ENCODE peak calls at places on chromosomes 12 and 14, in four cellular contexts. Y is thoracic aorta, H is transverse colon, S is heart right ventricle. G is an unnamed sample.

GRCh38 chr12:29164477-29165163 is 15.5 kb downstream of the FAR2 start:
- DNase-seq in Y (no peak), H (no peak), S (no peak), G (no peak)

GRCh38 chr12:1453801-1454200 is 140.6 kb downstream of the FBXL14 start:
- DNase-seq in Y (no peak), H (no peak), S (no peak), G (no peak)

GRCh38 chr14:32635103-32635719 is 303.5 kb upstream of the NPAS3 start:
- DNase-seq in Y (no peak), H (no peak), S (no peak), G (no peak)

GRCh38 chr14:92524603-92525185 is 11.1 kb downstream of the RIN3 start:
- DNase-seq in Y (no peak), H (no peak), S (no peak), G (no peak)

GRCh38 chr14:91339606-91340369 is 77.8 kb downstream of the CCDC88C start:
- DNase-seq in Y (no peak), H (no peak), S (no peak), G (no peak)

GRCh38 chr14:75647650-75648049 is 13.0 kb downstream of the ERG28 start:
- DNase-seq in Y (no peak), H (no peak), S (peak; percentile 33), G (peak; percentile 53)

GRCh38 chr12:121365416-121366062 is 13.3 kb upstream of the ANAPC5 start:
- DNase-seq in Y (no peak), H (no peak), S (no peak), G (no peak)

GRCh38 chr14:32593290-32593942 is 264.3 kb downstream of the AKAP6 start:
- DNase-seq in Y (no peak), H (no peak), S (no peak), G (no peak)

GRCh38 chr14:62303437-62303836 is 541.2 kb downstream of the SNAPC1 start:
- DNase-seq in Y (no peak), H (no peak), S (no peak), G (no peak)

GRCh38 chr12:65125247-65125646 is 4.1 kb upstream of the WIF1 start:
- DNase-seq in Y (no peak), H (no peak), S (no peak), G (no peak)

GRCh38 chr12:88753707-88754106 is 173.4 kb upstream of the KITLG start:
- DNase-seq in Y (no peak), H (no peak), S (no peak), G (no peak)

GRCh38 chr12:13165578-13166120 is 30.9 kb upstream of the EMP1 start:
- DNase-seq in Y (peak; percentile 53), H (peak; percentile 78), S (peak; percentile 62), G (peak; percentile 80)

GRCh38 chr14:104436741-104437701 is 142.5 kb upstream of the C14orf180 start:
- DNase-seq in Y (no peak), H (peak; percentile 6), S (no peak), G (peak; percentile 62)

GRCh38 chr12:114858388-114859146 is 174.6 kb upstream of the TBX3 start:
- DNase-seq in Y (no peak), H (peak; percentile 29), S (no peak), G (no peak)

GRCh38 chr12:57250956-57251355 is at the start of gene STAC3:
- DNase-seq in Y (no peak), H (no peak), S (no peak), G (no peak)

GRCh38 chr12:79998554-79998953 is 63.7 kb upstream of the PPP1R12A start:
- DNase-seq in Y (no peak), H (no peak), S (no peak), G (no peak)

GRCh38 chr14:77409131-77409533 is 14.2 kb downstream of the NOXRED1 start:
- DNase-seq in Y (no peak), H (peak; percentile 8), S (no peak), G (no peak)

GRCh38 chr14:100118377-100119011 is 41.0 kb downstream of the DEGS2 start:
- DNase-seq in Y (no peak), H (no peak), S (no peak), G (no peak)

GRCh38 chr14:71748196-71748595 is 184.0 kb upstream of the RGS6 start:
- DNase-seq in Y (no peak), H (no peak), S (no peak), G (no peak)

GRCh38 chr12:6701078-6701768 is 608 bp upstream of the PIANP start:
- DNase-seq in Y (no peak), H (no peak), S (no peak), G (no peak)

GRCh38 chr12:127723236-127723635 is 543.7 kb upstream of the TMEM132C start:
- DNase-seq in Y (no peak), H (no peak), S (no peak), G (no peak)

GRCh38 chr12:6533653-6534157 is 612 bp upstream of the GAPDH start:
- DNase-seq in Y (no peak), H (peak; percentile 68), S (peak; percentile 76), G (peak; percentile 65)

GRCh38 chr12:113142173-113142885 is 6.8 kb upstream of the RASAL1 start:
- DNase-seq in Y (no peak), H (peak; percentile 77), S (no peak), G (peak; percentile 46)

GRCh38 chr12:89243786-89244185 is 108.5 kb downstream of the DUSP6 start:
- DNase-seq in Y (no peak), H (no peak), S (no peak), G (no peak)

GRCh38 chr12:12282761-12283160 is 15.9 kb upstream of the LRP6 start:
- DNase-seq in Y (no peak), H (no peak), S (no peak), G (no peak)

GRCh38 chr14:50658203-50658602 is 9.9 kb downstream of the SAV1 start:
- DNase-seq in Y (no peak), H (no peak), S (peak; percentile 24), G (no peak)

GRCh38 chr12:41486718-41487117 is 298.6 kb downstream of the PDZRN4 start:
- DNase-seq in Y (no peak), H (no peak), S (no peak), G (no peak)

DNA sequence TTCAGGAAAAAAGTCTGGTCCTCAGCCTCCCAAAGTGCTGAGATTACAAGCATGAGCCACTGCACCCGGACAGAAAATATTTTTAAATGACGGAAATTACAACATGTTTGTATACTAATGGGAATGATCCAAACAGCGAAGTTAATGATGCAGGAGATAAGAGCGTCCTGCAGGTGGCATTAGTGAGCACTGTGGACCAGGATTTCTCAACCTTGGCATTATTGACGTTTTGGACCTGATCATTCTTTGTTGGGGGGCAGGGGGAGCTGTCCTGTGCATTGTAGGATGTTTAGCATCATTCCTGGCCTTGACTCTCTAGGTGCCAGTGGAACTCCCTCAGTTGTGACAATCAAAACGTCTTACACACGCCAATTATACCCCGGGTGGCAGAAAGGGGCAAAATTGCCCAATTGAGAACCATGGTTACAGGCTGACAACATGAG is 34.1 kb downstream of the SCFD1 start:
- DNase-seq in Y (no peak), H (peak; percentile 25), S (peak; percentile 12), G (no peak)
- TF ChIP-seq CTCF in Y (peak; percentile 38), H (peak; percentile 76), S (peak; percentile 69), G (peak; percentile 52)

GRCh38 chr14:73759183-73759713 is 45.1 kb upstream of the PNMA1 start:
- DNase-seq in Y (no peak), H (peak; percentile 74), S (peak; percentile 87), G (peak; percentile 67)

GRCh38 chr14:73755434-73756014 is 41.3 kb upstream of the PNMA1 start:
- DNase-seq in Y (no peak), H (peak; percentile 77), S (no peak), G (no peak)

GRCh38 chr14:73757876-73758391 is 43.8 kb upstream of the PNMA1 start:
- DNase-seq in Y (no peak), H (no peak), S (no peak), G (no peak)

GRCh38 chr14:73758392-73759182 is 44.4 kb upstream of the PNMA1 start:
- DNase-seq in Y (no peak), H (peak; percentile 87), S (peak; percentile 65), G (peak; percentile 68)

GRCh38 chr14:73757381-73757780 is 43.2 kb upstream of the PNMA1 start:
- DNase-seq in Y (no peak), H (no peak), S (no peak), G (no peak)
- H3K27ac ChIP-seq in Y (peak overlapping the region; percentile 99), H (peak overlapping the region; percentile 100), S (peak overlapping the region; percentile 98), G (peak overlapping the region; percentile 95)

GRCh38 chr12:81330480-81330879 is 252.6 kb downstream of the ACSS3 start:
- DNase-seq in Y (no peak), H (no peak), S (no peak), G (no peak)

GRCh38 chr12:81332054-81332453 is 254.2 kb downstream of the ACSS3 start:
- DNase-seq in Y (no peak), H (no peak), S (no peak), G (no peak)

GRCh38 chr12:81333812-81334211 is 255.9 kb downstream of the ACSS3 start:
- DNase-seq in Y (no peak), H (no peak), S (no peak), G (no peak)

GRCh38 chr12:81327458-81327857 is 249.6 kb downstream of the ACSS3 start:
- DNase-seq in Y (no peak), H (no peak), S (no peak), G (no peak)

GRCh38 chr12:81329088-81329487 is 251.2 kb downstream of the ACSS3 start:
- DNase-seq in Y (no peak), H (no peak), S (no peak), G (no peak)
- TF ChIP-seq CTCF in Y (no peak), H (peak; percentile 19), S (no peak), G (no peak)

DNA sequence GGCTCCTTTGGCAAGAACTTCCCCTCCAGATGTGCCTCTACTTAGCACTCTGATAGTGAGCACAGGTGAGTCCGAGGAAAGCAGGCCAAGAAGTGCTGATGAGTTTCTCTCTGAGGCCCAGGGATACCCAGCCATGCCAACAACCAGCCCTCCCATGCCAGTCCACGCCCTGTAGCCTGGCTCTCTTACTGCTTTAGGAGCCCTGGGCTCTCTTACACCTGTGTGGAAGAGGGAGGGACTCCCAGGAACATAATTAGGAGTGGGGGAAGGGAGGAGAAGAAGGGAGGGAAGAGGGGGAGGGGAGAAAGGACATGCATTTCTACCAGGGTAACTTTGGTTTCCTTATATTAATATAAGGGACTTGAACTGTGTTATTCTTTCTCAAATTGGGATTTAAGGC is 121.6 kb downstream of the CRADD start:
- DNase-seq in Y (no peak), H (no peak), S (no peak), G (no peak)
- H3K27ac ChIP-seq in Y (no peak overlapping the region), H (no peak overlapping the region), S (no peak overlapping the region), G (no peak overlapping the region)

DNA sequence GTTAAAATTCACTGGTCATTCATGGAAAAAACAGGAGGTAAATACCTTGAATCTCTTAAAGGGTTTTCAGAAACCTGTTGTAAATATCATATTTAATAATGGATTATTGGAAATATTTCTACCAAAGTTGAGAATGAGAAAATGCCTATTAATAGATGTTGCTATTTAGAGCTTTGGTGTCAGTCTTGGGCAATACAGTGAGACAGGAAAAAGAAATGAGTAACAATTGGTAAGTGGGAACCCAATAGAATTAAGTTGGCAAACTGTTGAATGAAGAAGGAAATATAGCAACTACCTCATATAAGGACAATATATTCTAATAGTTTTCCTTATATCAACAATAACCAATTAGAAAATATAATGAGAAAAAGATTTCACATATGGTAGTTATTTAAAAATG is 78.0 kb downstream of the ATF7IP start:
- DNase-seq in Y (no peak), H (no peak), S (no peak), G (no peak)
- TF ChIP-seq CTCF in Y (no peak), H (no peak), S (no peak), G (no peak)